ENCODE peak calls at places on chromosomes 13 and 19, in four cellular contexts. V is HepG2, K is GM12878, X is K562. R is an unnamed sample.

GRCh38 chr13:45850020-45850613 is 1.4 kb downstream of the SIAH3 start:
- DNase-seq in V (no peak), K (no peak), X (no peak), R (no peak)

GRCh38 chr13:39596685-39597084 is 6.3 kb downstream of the LHFPL6 start:
- DNase-seq in V (no peak), K (no peak), X (no peak), R (no peak)

GRCh38 chr13:33953203-33953602 is 135.3 kb downstream of the RFC3 start:
- DNase-seq in V (no peak), K (no peak), X (no peak), R (no peak)

GRCh38 chr19:7873304-7874079 is 698 bp downstream of the PRR36 start:
- DNase-seq in V (no peak), K (no peak), X (no peak), R (no peak)

GRCh38 chr19:16463991-16464575 is 7.7 kb downstream of the EPS15L1 start:
- DNase-seq in V (peak; percentile 90), K (no peak), X (no peak), R (no peak)

GRCh38 chr19:4817467-4818277 is 13.8 kb downstream of the TICAM1 start:
- DNase-seq in V (no peak), K (no peak), X (no peak), R (no peak)

GRCh38 chr19:11560404-11560988 is 1.5 kb upstream of the ELOF1 start:
- DNase-seq in V (peak; percentile 80), K (peak; percentile 83), X (peak; percentile 73), R (no peak)

GRCh38 chr19:47155141-47155540 is 24.5 kb downstream of the SAE1 start:
- DNase-seq in V (no peak), K (no peak), X (no peak), R (no peak)

GRCh38 chr13:77047649-77048343 is 20.8 kb upstream of the FBXL3 start:
- DNase-seq in V (no peak), K (no peak), X (no peak), R (no peak)

GRCh38 chr19:10449037-10449436 is 28.7 kb downstream of the PDE4A start:
- DNase-seq in V (no peak), K (no peak), X (peak; percentile 3), R (no peak)

GRCh38 chr13:93861818-93862217 is 617.7 kb downstream of the DCT start:
- DNase-seq in V (no peak), K (no peak), X (no peak), R (no peak)

GRCh38 chr13:110722971-110723370 is 9.5 kb downstream of the ING1 start:
- DNase-seq in V (no peak), K (no peak), X (no peak), R (no peak)

GRCh38 chr13:101308247-101309013 is 107.9 kb downstream of the NALCN start:
- DNase-seq in V (no peak), K (no peak), X (no peak), R (no peak)

GRCh38 chr19:4633140-4633967 is 6.0 kb upstream of the TNFAIP8L1 start:
- DNase-seq in V (peak; percentile 67), K (peak; percentile 16), X (peak; percentile 81), R (peak; percentile 84)

GRCh38 chr19:42175952-42176648 is 41.4 kb downstream of the DEDD2 start:
- DNase-seq in V (no peak), K (no peak), X (no peak), R (no peak)

GRCh38 chr19:52286256-52286655 is 10.7 kb upstream of the ZNF480 start:
- DNase-seq in V (no peak), K (no peak), X (no peak), R (no peak)

GRCh38 chr13:75372517-75372916 is 109.5 kb downstream of the TBC1D4 start:
- DNase-seq in V (peak; percentile 44), K (no peak), X (peak; percentile 21), R (no peak)

GRCh38 chr13:27079421-27079958 is 92.1 kb downstream of the USP12 start:
- DNase-seq in V (no peak), K (no peak), X (no peak), R (no peak)

GRCh38 chr13:79282976-79283375 is 123.1 kb downstream of the RBM26 start:
- DNase-seq in V (peak; percentile 20), K (no peak), X (no peak), R (no peak)

GRCh38 chr13:20006206-20006605 is 47.7 kb downstream of the ZMYM2 start:
- DNase-seq in V (no peak), K (no peak), X (no peak), R (no peak)

GRCh38 chr19:47372603-47373002 is 23.5 kb downstream of the DHX34 start:
- DNase-seq in V (no peak), K (no peak), X (no peak), R (no peak)

GRCh38 chr13:24863748-24864540 is 100.0 kb downstream of the RNF17 start:
- DNase-seq in V (no peak), K (no peak), X (peak; percentile 11), R (no peak)

GRCh38 chr13:24864579-24864978 is 100.6 kb downstream of the RNF17 start:
- DNase-seq in V (no peak), K (no peak), X (no peak), R (no peak)

GRCh38 chr13:24866488-24866887 is 102.5 kb downstream of the RNF17 start:
- DNase-seq in V (no peak), K (no peak), X (no peak), R (no peak)

GRCh38 chr13:24861617-24862362 is 97.8 kb downstream of the RNF17 start:
- DNase-seq in V (no peak), K (no peak), X (peak; percentile 9), R (no peak)

GRCh38 chr13:24865158-24865557 is 101.2 kb downstream of the RNF17 start:
- DNase-seq in V (no peak), K (no peak), X (no peak), R (no peak)
- TF ChIP-seq CREB1 in V (no peak), K (no peak), X (no peak), R (no peak)

DNA sequence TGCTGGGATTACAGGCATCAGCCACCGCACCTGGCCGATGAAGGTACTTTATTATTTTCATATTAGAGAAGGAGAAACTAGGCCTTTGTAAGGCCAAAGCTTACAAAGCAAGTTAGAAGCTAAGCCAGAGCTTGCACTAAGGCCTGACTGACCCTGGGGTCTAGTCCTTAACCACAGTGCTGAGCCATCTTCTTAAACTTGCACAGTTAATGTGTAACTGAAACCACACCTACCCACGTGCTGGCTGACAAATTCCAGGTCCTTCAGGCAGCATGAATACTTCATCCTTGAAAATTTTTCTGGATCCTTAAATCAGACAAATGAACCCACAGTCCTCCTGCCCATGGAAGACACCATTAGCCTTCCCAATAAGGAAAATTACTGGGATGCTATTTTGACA is 880.6 kb downstream of the UQCRFS1 start:
- DNase-seq in V (no peak), K (no peak), X (no peak), R (no peak)
- TF ChIP-seq SRF in V (no peak), K (no peak), X (no peak), R (no peak)

DNA sequence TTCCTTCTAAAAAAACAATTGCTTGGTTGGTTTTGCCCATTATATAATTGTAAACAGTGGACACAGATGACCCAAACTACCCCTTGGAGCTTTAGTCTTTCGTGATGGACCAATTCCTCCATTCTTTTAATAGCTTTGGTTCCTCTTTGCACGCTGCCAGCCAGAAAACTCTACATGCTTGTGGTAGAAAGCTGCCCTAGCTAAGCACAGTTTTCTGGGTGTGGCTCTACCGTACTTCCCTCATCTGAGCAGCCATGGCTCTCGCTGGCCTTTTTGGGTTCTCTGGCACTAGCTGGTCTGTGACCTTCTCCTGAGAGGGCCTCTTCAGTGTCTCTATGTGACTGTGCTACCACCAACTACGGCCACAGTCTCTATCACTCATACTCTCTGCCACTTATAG is 29.9 kb upstream of the CEBPA start:
- DNase-seq in V (no peak), K (no peak), X (no peak), R (no peak)
- TF ChIP-seq CREB1 in V (no peak), K (no peak), X (no peak), R (no peak)

DNA sequence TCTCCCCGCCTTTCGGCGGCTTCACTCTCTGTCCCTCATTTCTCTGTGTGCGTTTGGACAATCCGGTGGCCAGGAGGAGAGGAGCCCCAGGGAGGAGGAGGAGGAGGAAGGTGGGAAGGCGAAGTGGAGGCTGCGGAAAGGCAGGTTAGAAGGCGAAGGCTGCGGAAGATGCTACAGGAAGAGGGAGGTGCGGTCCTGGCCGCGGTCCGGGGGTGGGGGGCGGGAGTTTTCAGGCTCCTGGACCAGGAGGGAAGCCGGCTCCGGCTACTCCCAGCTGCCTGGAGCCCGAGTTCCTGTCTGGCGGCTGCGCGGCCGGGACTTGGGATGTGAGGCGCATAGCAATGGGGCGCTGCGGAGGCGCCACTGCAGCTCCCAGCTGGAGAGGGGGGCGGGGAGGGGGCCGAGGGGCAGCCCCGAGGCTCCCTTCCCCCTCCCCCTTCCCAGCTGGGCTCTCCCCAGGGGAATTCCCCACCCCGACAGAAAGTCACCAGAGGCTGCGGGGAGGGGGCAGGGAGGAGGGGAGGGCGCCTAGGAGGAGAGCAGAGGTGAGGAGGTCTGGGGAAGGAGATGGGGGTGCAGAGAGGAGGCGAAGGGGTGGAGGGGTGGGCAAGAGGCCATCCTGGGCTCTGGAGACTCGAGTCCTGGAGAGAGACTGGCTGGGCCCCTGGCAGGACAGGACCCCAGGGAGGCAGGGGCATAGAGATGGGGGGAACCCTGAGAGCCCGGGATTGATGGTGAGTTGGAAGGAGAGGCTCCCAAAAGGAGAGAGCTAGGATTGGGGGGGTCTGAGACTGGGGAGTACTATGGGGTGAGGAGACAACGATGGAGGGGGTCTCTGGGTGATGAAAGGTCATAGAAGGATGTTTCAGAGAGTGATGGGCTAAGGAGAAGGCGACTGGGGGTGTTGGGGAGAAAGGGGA is 2.0 kb downstream of the LRRC4B start:
- DNase-seq in V (no peak), K (no peak), X (no peak), R (no peak)
- TF ChIP-seq SRF in V (no peak), K (no peak), X (no peak), R (no peak)

R was measured in H1.